ENCODE peak calls at places on chromosomes 1 and 21, in nine cellular contexts. N, R, G, J, T, K, L, A and P are unnamed samples.

GRCh38 chr1:172388490-172388889 is 32.0 kb upstream of the C1orf105 start:
- DNase-seq in K (no peak), N (peak; percentile 34), J (no peak), R (no peak), T (peak; percentile 33), L (no peak), G (no peak), A (no peak), P (no peak)

GRCh38 chr1:183318433-183318832 is 99.7 kb downstream of the NMNAT2 start:
- DNase-seq in R (peak; percentile 72), A (peak; percentile 81), K (peak; percentile 20), N (peak; percentile 87), G (no peak), J (no peak), T (peak; percentile 81), L (peak; percentile 75), P (peak; percentile 52)

GRCh38 chr1:114691061-114691460 is 4.3 kb downstream of the AMPD1 start:
- DNase-seq in A (peak; percentile 24), G (no peak), N (no peak), T (no peak), R (no peak), L (peak; percentile 37), K (no peak), J (no peak), P (no peak)

GRCh38 chr1:4108741-4109625 is 208.9 kb upstream of the C1orf174 start:
- DNase-seq in N (no peak), A (no peak), J (no peak), L (no peak), T (peak; percentile 49), K (no peak), G (no peak), R (no peak), P (no peak)

GRCh38 chr1:29849038-29849750 is 612.9 kb downstream of the PTPRU start:
- DNase-seq in L (peak; percentile 45), N (no peak), R (no peak), T (no peak), G (peak; percentile 49), J (peak; percentile 38), K (peak; percentile 17), A (peak; percentile 43), P (peak; percentile 28)

GRCh38 chr1:193183019-193183643 is 3.3 kb downstream of the B3GALT2 start:
- DNase-seq in R (no peak), L (peak; percentile 38), K (no peak), T (no peak), N (no peak), J (no peak), G (peak; percentile 77), A (peak; percentile 44), P (no peak)

GRCh38 chr1:206609229-206609991 is 2.9 kb downstream of the EIF2D start:
- DNase-seq in R (no peak), A (no peak), L (no peak), G (no peak), K (no peak), T (no peak), N (no peak), J (peak; percentile 31), P (no peak)

GRCh38 chr1:165129568-165130164 is 226.8 kb downstream of the LMX1A start:
- DNase-seq in N (peak; percentile 64), T (peak; percentile 71), A (peak; percentile 46), G (peak; percentile 82), K (peak; percentile 65), J (peak; percentile 32), R (peak; percentile 25), L (peak; percentile 76), P (peak; percentile 63)

GRCh38 chr21:36105327-36105842 is 29.5 kb upstream of the CBR3 start:
- DNase-seq in N (no peak), T (no peak), J (no peak), G (no peak), K (no peak), A (no peak), L (no peak), R (no peak), P (no peak)

GRCh38 chr1:3312310-3312734 is 142.1 kb upstream of the ARHGEF16 start:
- DNase-seq in N (no peak), K (no peak), R (no peak), J (no peak), G (no peak), L (no peak), T (no peak), A (no peak), P (no peak)

GRCh38 chr1:22920734-22921451 is 51.8 kb downstream of the LACTBL1 start:
- DNase-seq in N (peak; percentile 54), L (no peak), T (peak; percentile 4), A (no peak), K (no peak), G (no peak), J (no peak), R (no peak), P (no peak)

GRCh38 chr1:66176012-66176715 is 357.8 kb upstream of the SGIP1 start:
- DNase-seq in A (peak; percentile 14), N (no peak), R (no peak), J (no peak), G (no peak), K (no peak), T (no peak), L (no peak), P (no peak)

GRCh38 chr1:50873458-50874187 is 86.4 kb downstream of the FAF1 start:
- DNase-seq in N (peak; percentile 59), R (peak; percentile 14), J (peak; percentile 70), A (peak; percentile 79), K (no peak), G (peak; percentile 32), T (no peak), L (peak; percentile 83), P (peak; percentile 80)

GRCh38 chr1:103337779-103338178 is 187.7 kb upstream of the RNPC3 start:
- DNase-seq in N (no peak), R (no peak), L (no peak), A (no peak), K (no peak), T (no peak), G (no peak), J (no peak), P (no peak)

GRCh38 chr1:228034954-228035837 is 28.4 kb downstream of the WNT3A start:
- DNase-seq in J (no peak), G (no peak), N (no peak), K (no peak), T (peak; percentile 26), L (no peak), A (no peak), R (no peak), P (no peak)

GRCh38 chr1:162740755-162741154 is 49.7 kb upstream of the HSD17B7 start:
- DNase-seq in N (no peak), R (no peak), J (no peak), K (no peak), G (no peak), L (no peak), T (no peak), A (no peak), P (peak; percentile 63)

GRCh38 chr21:39660596-39660995 is 47.9 kb downstream of the B3GALT5 start:
- DNase-seq in K (no peak), A (peak; percentile 84), J (no peak), N (peak; percentile 66), L (peak; percentile 96), T (no peak), G (no peak), R (no peak), P (peak; percentile 66)

GRCh38 chr1:171852273-171852672 is 11.0 kb downstream of the DNM3 start:
- DNase-seq in A (peak; percentile 6), G (no peak), N (no peak), K (no peak), L (no peak), T (no peak), J (no peak), R (no peak), P (no peak)

GRCh38 chr21:21907271-21907670 is 909.1 kb downstream of the NCAM2 start:
- DNase-seq in R (no peak), J (no peak), G (no peak), T (no peak), A (peak; percentile 16), N (no peak), L (peak; percentile 11), K (no peak), P (no peak)

GRCh38 chr1:50936321-50936720 is 23.7 kb downstream of the FAF1 start:
- DNase-seq in J (no peak), N (no peak), R (no peak), L (no peak), K (no peak), G (no peak), T (no peak), A (no peak), P (no peak)

GRCh38 chr1:20279507-20279906 is 11.2 kb upstream of the VWA5B1 start:
- DNase-seq in R (no peak), K (no peak), A (peak; percentile 75), L (peak; percentile 64), G (no peak), N (no peak), T (no peak), J (no peak), P (peak; percentile 43)